ENCODE peak calls at places on chromosomes 6 and 20, in six cellular contexts. G, I, D, V, A and B are unnamed samples.

GRCh38 chr6:155883334-155883731 is 427.7 kb upstream of the NOX3 start:
- DNase-seq in V (no peak), I (no peak), A (no peak), G (no peak), D (no peak), B (no peak)

GRCh38 chr6:118548136-118548535 is at the start of gene PLN:
- DNase-seq in A (no peak), V (no peak), I (peak), D (peak), G (no peak), B (no peak)

GRCh38 chr20:6919792-6920468 is 152.4 kb downstream of the BMP2 start:
- DNase-seq in A (no peak), D (no peak), I (no peak), V (no peak), G (no peak), B (no peak)

GRCh38 chr20:13822459-13822858 is 37.6 kb downstream of the NDUFAF5 start:
- DNase-seq in V (no peak), G (no peak), A (no peak), I (no peak), D (no peak), B (no peak)

GRCh38 chr20:3586111-3586510 is 77.1 kb downstream of the GFRA4 start:
- DNase-seq in I (no peak), G (peak), A (no peak), V (no peak), D (no peak), B (no peak)

GRCh38 chr6:160279850-160280249 is 21.2 kb upstream of the SLC22A2 start:
- DNase-seq in G (peak), D (no peak), V (no peak), I (no peak), A (no peak), B (no peak)

GRCh38 chr20:32457476-32457986 is 99.4 kb downstream of the ASXL1 start:
- DNase-seq in V (peak), D (peak), I (peak), A (peak), G (peak), B (peak)

GRCh38 chr20:59441306-59441705 is 140.9 kb downstream of the EDN3 start:
- DNase-seq in D (no peak), I (no peak), A (no peak), V (no peak), G (no peak), B (no peak)

GRCh38 chr20:30985386-30985785 is 272.1 kb upstream of the DEFB115 start:
- DNase-seq in G (no peak), D (no peak), V (peak), A (no peak), I (no peak), B (no peak)

GRCh38 chr20:10219452-10219791 is 792 bp downstream of the SNAP25 start:
- DNase-seq in G (peak), I (peak), V (peak), A (peak), D (peak), B (peak)

GRCh38 chr20:10219993-10220750 is 1.5 kb downstream of the SNAP25 start:
- DNase-seq in A (no peak), I (no peak), D (no peak), V (no peak), G (no peak), B (no peak)

GRCh38 chr20:10217517-10218410 is 866 bp upstream of the SNAP25 start:
- DNase-seq in I (no peak), V (no peak), A (no peak), G (peak), D (peak), B (peak)

GRCh38 chr20:10218536-10219451 is at the start of gene SNAP25:
- DNase-seq in I (no peak), D (peak), V (no peak), A (peak), G (peak), B (peak)

DNA sequence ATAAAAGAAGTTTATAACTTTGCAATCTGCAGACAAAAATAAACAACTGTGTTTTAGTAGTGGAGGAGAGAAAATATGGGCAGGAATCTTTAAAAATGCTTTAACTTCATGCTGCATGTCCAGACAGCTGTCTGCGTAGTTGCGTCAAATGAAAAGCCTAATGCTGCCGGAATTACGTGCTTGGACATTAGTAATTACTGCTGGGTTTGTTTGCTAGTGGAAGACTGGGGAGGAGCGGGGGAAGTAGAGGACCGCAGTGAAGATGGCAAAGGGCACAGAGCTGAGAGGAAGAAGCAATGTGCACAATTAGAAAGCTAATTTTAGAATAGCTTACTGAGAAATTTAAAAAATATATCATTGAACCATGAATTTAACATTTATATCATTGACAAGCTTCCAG is 2.4 kb downstream of the SNAP25 start:
- DNase-seq in I (no peak), A (no peak), D (no peak), V (no peak), G (no peak), B (no peak)
- TF ChIP-seq CTCF in I (no peak), A (no peak), D (no peak), V (no peak), G (no peak), B (no peak)

DNA sequence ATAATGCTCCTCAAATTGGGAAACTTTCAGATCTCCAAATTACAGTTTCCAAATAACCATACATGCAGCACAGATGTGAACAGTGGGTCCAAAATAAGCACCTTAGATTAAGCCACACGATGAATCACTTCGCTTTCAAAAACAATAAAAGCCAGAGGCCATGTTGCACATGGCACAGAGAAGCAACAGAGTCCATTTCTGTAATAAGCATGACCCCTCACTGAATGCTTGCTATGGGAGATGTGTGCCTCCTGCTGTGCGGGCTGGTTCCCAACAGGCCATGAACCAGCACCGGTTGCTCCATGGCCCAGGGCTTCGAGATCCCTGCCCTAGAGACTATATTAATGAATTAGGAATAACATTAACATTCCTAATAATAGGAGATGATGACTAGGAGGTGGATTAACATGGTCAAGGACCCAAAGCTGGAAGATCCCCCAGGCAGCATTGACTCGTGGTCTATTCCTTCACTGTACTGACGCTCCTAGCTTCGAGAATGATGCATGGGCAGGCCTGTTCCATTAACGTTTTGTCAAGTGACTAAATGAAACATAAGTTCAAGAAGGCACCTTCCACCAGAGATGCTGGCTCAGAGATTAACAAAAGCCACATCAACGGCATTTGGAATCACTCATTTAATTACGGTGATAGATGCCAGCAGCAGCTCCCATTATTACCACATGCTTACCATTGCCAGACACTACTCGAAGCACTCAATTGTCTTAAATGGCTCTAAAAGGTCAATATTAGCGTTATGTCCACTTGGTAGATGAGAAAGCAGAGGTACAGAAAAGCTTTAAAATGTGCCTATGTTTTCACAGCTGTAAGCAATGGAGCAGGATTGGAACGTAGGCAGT is 470.6 kb upstream of the AGPAT4 start:
- DNase-seq in A (no peak), I (no peak), G (no peak), D (no peak), V (no peak), B (no peak)
- TF ChIP-seq CTCF in A (no peak), I (no peak), G (no peak), D (no peak), V (no peak), B (no peak)

GRCh38 chr6:163489584-163489983 is 75.1 kb downstream of the QKI start:
- DNase-seq in V (no peak), I (no peak), D (no peak), A (no peak), G (peak), B (no peak)

GRCh38 chr6:163494279-163494727 is 79.8 kb downstream of the QKI start:
- DNase-seq in I (no peak), A (no peak), G (peak), V (no peak), D (no peak), B (no peak)

GRCh38 chr6:163496205-163496604 is 81.7 kb downstream of the QKI start:
- DNase-seq in A (no peak), G (no peak), V (no peak), D (no peak), I (no peak), B (peak)

GRCh38 chr6:163490826-163491577 is 76.5 kb downstream of the QKI start:
- DNase-seq in D (no peak), A (no peak), G (peak), V (peak), I (peak), B (no peak)

GRCh38 chr6:163491901-163492300 is 77.4 kb downstream of the QKI start:
- DNase-seq in A (no peak), I (no peak), G (no peak), D (no peak), V (no peak), B (no peak)
- TF ChIP-seq CTCF in A (no peak), I (no peak), G (no peak), D (no peak), V (no peak), B (no peak)

DNA sequence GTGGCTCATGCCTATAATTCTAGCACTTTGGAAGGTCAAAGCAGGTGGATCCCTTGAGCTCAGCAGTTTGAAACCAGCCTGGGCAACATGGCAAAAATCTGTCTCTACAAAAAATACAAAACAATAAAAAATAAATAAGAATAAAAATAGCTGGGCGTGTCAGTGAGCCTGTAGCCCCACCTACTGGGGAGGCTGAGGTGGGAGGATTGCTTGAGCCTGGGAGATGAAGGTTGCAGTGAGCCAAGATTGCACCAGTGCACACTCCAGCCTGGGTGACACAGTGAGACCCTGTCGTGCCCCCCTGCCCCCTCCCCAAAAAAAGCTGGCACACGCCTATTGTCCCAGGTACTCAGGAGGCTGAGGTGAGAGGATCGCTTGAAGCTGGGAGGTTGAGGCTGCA is 35.1 kb upstream of the SRPK1 start:
- DNase-seq in D (no peak), G (no peak), I (no peak), A (no peak), V (no peak), B (no peak)
- TF ChIP-seq CTCF in D (peak), G (peak), I (no peak), A (no peak), V (peak), B (no peak)

GRCh38 chr6:169019727-169020491 is 233.7 kb downstream of the THBS2 start:
- DNase-seq in D (no peak), G (no peak), V (no peak), A (no peak), I (no peak), B (no peak)
- TF ChIP-seq CTCF in D (peak), G (peak), V (no peak), A (no peak), I (no peak), B (no peak)